ENCODE peak calls at places on chromosome X, in five cellular contexts. Z is HepG2, P is K562, O is SK-N-SH, G is H1. Q is an unnamed sample.

GRCh38 chrX:94695910-94696309 is 1021.9 kb downstream of the FAM133A start:
- DNase-seq in P (no peak), G (no peak), O (no peak), Z (no peak), Q (no peak)

GRCh38 chrX:93420090-93420489 is 253.3 kb downstream of the NAP1L3 start:
- DNase-seq in Z (no peak), P (no peak), O (no peak), G (no peak), Q (no peak)

GRCh38 chrX:24728530-24728929 is 34.8 kb downstream of the POLA1 start:
- DNase-seq in G (no peak), Z (no peak), P (no peak), O (no peak), Q (no peak)

GRCh38 chrX:16786791-16787735 is 797 bp downstream of the TXLNG start:
- DNase-seq in P (peak), Z (no peak), G (no peak), O (peak), Q (no peak)

GRCh38 chrX:1673337-1673736 is 58.5 kb downstream of the ASMT start:
- DNase-seq in G (no peak), O (peak), Z (peak), P (peak), Q (peak)

GRCh38 chrX:47380268-47380667 is 9.9 kb downstream of the ZNF157 start:
- DNase-seq in P (no peak), Z (peak), O (no peak), G (no peak), Q (no peak)

GRCh38 chrX:130741151-130741550 is 161.9 kb downstream of the ENOX2 start:
- DNase-seq in O (no peak), G (no peak), Z (no peak), P (no peak), Q (no peak)

GRCh38 chrX:85326234-85327059 is 53.0 kb downstream of the POF1B start:
- DNase-seq in P (no peak), O (no peak), G (no peak), Z (no peak), Q (no peak)

GRCh38 chrX:120446503-120446902 is 22.6 kb downstream of the LAMP2 start:
- DNase-seq in O (no peak), P (no peak), G (no peak), Z (no peak), Q (no peak)

GRCh38 chrX:3815896-3816664 is 102.6 kb upstream of the PRKX start:
- DNase-seq in O (peak), G (no peak), Z (peak), P (peak), Q (no peak)

GRCh38 chrX:18390941-18391538 is 34.4 kb upstream of the CDKL5 start:
- DNase-seq in P (peak), O (peak), Z (peak), G (no peak), Q (no peak)

GRCh38 chrX:39416547-39417262 is 615.4 kb downstream of the MID1IP1 start:
- DNase-seq in P (no peak), O (no peak), Z (no peak), G (no peak), Q (no peak)

DNA sequence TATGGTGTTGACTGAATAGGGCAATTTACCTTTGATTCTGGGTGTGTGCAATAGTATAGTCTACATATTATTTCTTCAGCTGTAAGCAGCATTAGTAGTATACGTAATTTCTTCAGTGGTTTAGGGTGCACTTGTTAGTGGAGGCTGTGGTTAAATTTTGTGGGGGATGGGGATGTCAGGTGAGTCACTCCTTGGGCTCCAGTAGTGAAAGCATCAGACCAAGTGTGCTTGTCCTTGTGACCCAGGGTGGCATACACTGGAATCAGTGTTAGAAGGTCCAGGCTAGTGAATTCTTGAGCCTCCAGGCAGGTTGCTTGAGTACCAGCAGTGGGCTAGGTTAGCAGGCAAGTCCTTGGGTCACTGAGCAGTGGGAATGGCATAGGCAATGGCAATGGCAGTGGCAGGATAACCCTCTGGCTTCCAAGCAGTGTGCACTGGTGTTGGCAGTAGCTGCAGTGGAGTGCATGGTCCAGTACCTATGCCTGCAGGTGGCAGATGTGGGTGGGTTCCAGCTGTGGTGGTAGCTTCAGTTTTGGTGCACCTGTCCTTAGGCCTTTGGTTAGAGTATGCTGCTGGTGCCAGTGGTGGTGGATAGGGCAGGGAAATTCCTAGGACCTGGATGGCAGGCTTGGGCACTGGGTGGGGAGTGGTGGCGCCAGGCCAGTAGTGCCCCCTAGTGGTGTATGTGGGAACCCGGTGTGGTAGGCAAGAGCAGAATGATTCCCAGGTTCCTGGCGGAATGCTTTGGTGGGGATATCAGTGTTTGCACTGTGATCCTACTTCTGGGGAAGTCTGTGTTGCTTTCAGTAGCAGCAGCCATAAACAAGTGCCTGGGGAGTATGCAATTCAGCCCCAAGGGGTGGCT is 531.0 kb downstream of the SMARCA1 start:
- DNase-seq in P (no peak), G (no peak), Z (no peak), O (peak), Q (no peak)
- TF ChIP-seq CTCF in P (no peak), G (peak), Z (no peak), O (no peak), Q (peak)

GRCh38 chrX:131802836-131803626 is 220.1 kb upstream of the STK26 start:
- DNase-seq in O (peak), G (no peak), P (peak), Z (no peak), Q (no peak)
- TF ChIP-seq SIN3A in O (no peak), G (no peak), P (no peak), Z (no peak), Q (no peak)

GRCh38 chrX:38375888-38376287 is 23.5 kb downstream of the OTC start:
- DNase-seq in G (no peak), O (peak), P (peak), Z (no peak), Q (peak)
- TF ChIP-seq CTCF in G (no peak), O (peak), P (peak), Z (peak), Q (peak)

GRCh38 chrX:23501974-23502373 is 165.3 kb upstream of the PRDX4 start:
- DNase-seq in G (no peak), Z (no peak), P (no peak), O (no peak), Q (no peak)

GRCh38 chrX:23504895-23505294 is 162.4 kb upstream of the PRDX4 start:
- DNase-seq in P (no peak), G (no peak), Z (no peak), O (no peak), Q (no peak)

GRCh38 chrX:23505531-23506303 is 161.6 kb upstream of the PRDX4 start:
- DNase-seq in G (no peak), P (no peak), O (no peak), Z (no peak), Q (no peak)

GRCh38 chrX:23504540-23504884 is 162.8 kb upstream of the PRDX4 start:
- DNase-seq in G (no peak), P (no peak), O (no peak), Z (no peak), Q (no peak)

DNA sequence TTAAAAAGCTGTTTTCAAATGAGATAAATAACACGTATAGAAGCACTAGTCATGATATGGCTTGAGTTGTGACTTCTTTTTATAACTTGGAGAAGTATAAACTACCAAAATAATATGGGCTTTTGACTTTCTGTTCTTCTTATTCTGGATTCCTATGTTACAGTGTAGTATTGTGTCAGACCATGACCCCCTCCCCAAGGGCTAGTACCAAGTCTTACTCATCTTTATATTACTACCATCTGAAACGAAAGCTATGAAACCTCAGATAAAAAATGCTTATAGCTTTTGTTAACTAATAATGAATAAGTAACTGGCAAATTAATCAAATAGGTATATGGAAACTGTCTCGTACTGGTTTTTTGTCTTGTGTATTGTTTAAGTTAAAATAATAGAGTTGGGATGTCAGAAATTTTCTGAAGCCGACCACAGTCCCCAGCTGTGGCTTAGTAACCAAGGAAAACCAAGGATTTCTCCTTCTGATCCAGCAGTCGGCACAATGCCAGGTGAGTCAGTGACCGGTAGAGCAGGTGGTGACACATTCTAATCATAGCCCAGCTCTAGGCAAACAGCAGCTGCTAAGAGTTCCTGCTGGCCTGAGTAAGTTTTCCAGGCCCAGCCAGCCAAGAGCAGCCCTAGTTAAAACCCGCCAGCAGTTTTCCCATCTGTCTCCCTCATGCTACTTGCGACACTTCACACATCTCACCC is 163.3 kb upstream of the PRDX4 start:
- DNase-seq in Z (peak), O (no peak), P (no peak), G (no peak), Q (peak)
- TF ChIP-seq SIN3A in Z (no peak), O (no peak), P (no peak), G (no peak), Q (no peak)

GRCh38 chrX:71183341-71183740 is 38.7 kb downstream of the NLGN3 start:
- DNase-seq in O (no peak), Z (peak), P (no peak), G (no peak), Q (no peak)
- TF ChIP-seq CTCF in O (no peak), Z (no peak), P (no peak), G (no peak), Q (no peak)